ENCODE peak calls at places on chromosomes 12 and 14, in four cellular contexts. One of them, this sample, is unnamed.
A peak's percentile ranks its signal among the peaks of the same experiment; 100 is the strongest.

GRCh38 chr12:20150835-20151234 is 217.5 kb upstream of the PDE3A start:
- DNase-seq in D341Med: no peak
- DNase-seq in GM23248: no peak
- DNase-seq in GM12878: no peak
- DNase-seq in this sample: no peak

GRCh38 chr14:44379292-44379977 is 127.6 kb downstream of the FSCB start:
- DNase-seq in D341Med: no peak
- DNase-seq in GM23248: no peak
- DNase-seq in GM12878: no peak
- DNase-seq in this sample: no peak

GRCh38 chr12:111557271-111558106 is 41.6 kb downstream of the ATXN2 start:
- DNase-seq in D341Med: no peak
- DNase-seq in GM23248: peak; percentile 66
- DNase-seq in GM12878: no peak
- DNase-seq in this sample: no peak

GRCh38 chr12:60180298-60180697 is 584.5 kb downstream of the SLC16A7 start:
- DNase-seq in D341Med: no peak
- DNase-seq in GM23248: no peak
- DNase-seq in GM12878: no peak
- DNase-seq in this sample: no peak

GRCh38 chr14:100302616-100303015 is 3.6 kb downstream of the SLC25A29 start:
- DNase-seq in D341Med: no peak
- DNase-seq in GM23248: peak; percentile 28
- DNase-seq in GM12878: no peak
- DNase-seq in this sample: no peak

GRCh38 chr12:91852646-91853045 is 293.0 kb downstream of the BTG1 start:
- DNase-seq in D341Med: no peak
- DNase-seq in GM23248: no peak
- DNase-seq in GM12878: no peak
- DNase-seq in this sample: no peak

GRCh38 chr12:65199604-65200003 is 30.2 kb downstream of the LEMD3 start:
- DNase-seq in D341Med: no peak
- DNase-seq in GM23248: no peak
- DNase-seq in GM12878: no peak
- DNase-seq in this sample: no peak

GRCh38 chr14:58738189-58738836 is 100.6 kb downstream of the DACT1 start:
- DNase-seq in D341Med: no peak
- DNase-seq in GM23248: peak; percentile 91
- DNase-seq in GM12878: no peak
- DNase-seq in this sample: no peak

GRCh38 chr14:103832046-103832445 is 15.3 kb downstream of the PPP1R13B start:
- DNase-seq in D341Med: no peak
- DNase-seq in GM23248: peak; percentile 9
- DNase-seq in GM12878: no peak
- DNase-seq in this sample: no peak

GRCh38 chr12:43812042-43812441 is 5.9 kb upstream of the TWF1 start:
- DNase-seq in D341Med: no peak
- DNase-seq in GM23248: no peak
- DNase-seq in GM12878: no peak
- DNase-seq in this sample: no peak

GRCh38 chr14:77204457-77204796 is 22.8 kb downstream of the TMEM63C start:
- DNase-seq in D341Med: no peak
- DNase-seq in GM23248: no peak
- DNase-seq in GM12878: no peak
- DNase-seq in this sample: no peak

GRCh38 chr14:67411375-67411774 is 590 bp downstream of the PLEK2 start:
- DNase-seq in D341Med: no peak
- DNase-seq in GM23248: peak; percentile 31
- DNase-seq in GM12878: no peak
- DNase-seq in this sample: no peak

GRCh38 chr14:20657216-20658211 is 16.0 kb upstream of the OR6S1 start:
- DNase-seq in D341Med: no peak
- DNase-seq in GM23248: no peak
- DNase-seq in GM12878: no peak
- DNase-seq in this sample: no peak

GRCh38 chr14:76473381-76474263 is 97.7 kb downstream of the ESRRB start:
- DNase-seq in D341Med: no peak
- DNase-seq in GM23248: no peak
- DNase-seq in GM12878: no peak
- DNase-seq in this sample: no peak